ENCODE peak calls at places on chromosomes 1 and 21, in six cellular contexts. S is pancreas; V is astrocyte of the cerebellum; T is fibroblast of mammary gland; L is lower lobe of right lung; G is CD4-positive, alpha-beta T cell. R is an unnamed sample.

GRCh38 chr21:18147678-18148077 is 97.0 kb upstream of the CHODL start:
- DNase-seq in S (no peak), V (no peak), T (no peak), L (no peak), G (no peak), R (no peak)

GRCh38 chr1:81113688-81114087 is 687.0 kb upstream of the ADGRL2 start:
- DNase-seq in S (no peak), V (peak; percentile 20), T (peak; percentile 28), L (no peak), G (no peak), R (no peak)

GRCh38 chr1:54991939-54992338 is 6.8 kb upstream of the BSND start:
- DNase-seq in S (no peak), V (no peak), T (no peak), L (no peak), G (no peak), R (no peak)

GRCh38 chr1:18926315-18927081 is 24.1 kb upstream of the ALDH4A1 start:
- DNase-seq in S (no peak), V (no peak), T (peak; percentile 93), L (no peak), G (peak; percentile 74), R (no peak)

GRCh38 chr1:207713529-207713928 is 38.3 kb upstream of the CD46 start:
- DNase-seq in S (no peak), V (no peak), T (no peak), L (no peak), G (no peak), R (no peak)

GRCh38 chr1:203165800-203166161 is 9.8 kb downstream of the MYBPH start:
- DNase-seq in S (no peak), V (no peak), T (no peak), L (no peak), G (no peak), R (no peak)

GRCh38 chr1:108732398-108732797 is 14.1 kb upstream of the STXBP3 start:
- DNase-seq in S (no peak), V (no peak), T (peak; percentile 53), L (no peak), G (no peak), R (no peak)

GRCh38 chr1:117009132-117009531 is 7.6 kb downstream of the CD101 start:
- DNase-seq in S (no peak), V (no peak), T (peak; percentile 28), L (no peak), G (no peak), R (no peak)

GRCh38 chr1:147738129-147738528 is 22.3 kb downstream of the GJA5 start:
- DNase-seq in S (no peak), V (no peak), T (no peak), L (no peak), G (no peak), R (no peak)

GRCh38 chr1:50156241-50157010 is 47.7 kb downstream of the ELAVL4 start:
- DNase-seq in S (no peak), V (no peak), T (peak; percentile 42), L (no peak), G (no peak), R (no peak)

GRCh38 chr1:38266197-38266520 is 219.6 kb upstream of the POU3F1 start:
- DNase-seq in S (no peak), V (no peak), T (no peak), L (no peak), G (no peak), R (no peak)

GRCh38 chr1:88736633-88737248 is 52.7 kb downstream of the PKN2 start:
- DNase-seq in S (peak; percentile 14), V (no peak), T (peak; percentile 64), L (no peak), G (no peak), R (no peak)
- TF ChIP-seq CTCF in S (no peak), V (peak; percentile 75), T (peak; percentile 82), L (peak; percentile 37), G (no peak), R (no peak)

DNA sequence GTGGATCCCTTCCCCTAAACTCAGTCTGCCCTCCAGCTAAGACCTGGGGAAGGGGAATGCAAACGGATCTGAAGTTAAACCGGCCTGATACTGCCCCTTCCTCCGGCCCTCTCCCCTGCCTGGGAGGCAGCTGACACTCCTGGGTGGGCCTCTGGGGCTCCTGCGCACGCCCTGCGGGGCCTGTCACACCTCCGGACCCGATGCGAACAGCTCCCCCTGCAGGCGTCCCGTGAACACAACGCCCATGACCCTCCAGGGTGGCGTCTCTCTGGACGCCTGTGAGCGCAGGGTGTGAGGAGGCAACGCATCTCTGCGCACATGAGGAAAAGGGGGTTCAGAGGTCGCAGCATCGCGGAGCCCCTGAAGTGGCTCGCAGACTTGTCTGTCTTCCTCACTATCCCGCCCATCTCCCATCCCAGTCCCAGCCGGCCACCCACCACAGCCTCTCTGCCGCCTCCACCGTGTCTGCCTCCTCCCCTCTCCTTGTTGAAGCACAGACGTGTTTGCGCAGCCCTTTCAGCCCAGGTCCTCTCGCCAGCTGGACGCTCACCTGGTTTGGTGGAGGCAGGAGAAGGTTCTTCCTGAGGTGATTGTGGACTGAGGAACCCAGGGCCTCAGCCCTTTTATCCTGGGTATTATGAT is 421 bp upstream of the LCE3A start:
- DNase-seq in S (no peak), V (no peak), T (no peak), L (no peak), G (no peak), R (no peak)
- TF ChIP-seq CTCF in S (no peak), V (no peak), T (peak; percentile 11), L (no peak), G (no peak), R (no peak)

GRCh38 chr1:111720977-111721670 is 18.1 kb downstream of the INKA2 start:
- DNase-seq in S (no peak), V (no peak), T (peak; percentile 15), L (no peak), G (no peak), R (no peak)

GRCh38 chr1:111725192-111725591 is 14.0 kb downstream of the INKA2 start:
- DNase-seq in S (no peak), V (no peak), T (no peak), L (no peak), G (no peak), R (no peak)

GRCh38 chr1:111723091-111723806 is 15.9 kb downstream of the INKA2 start:
- DNase-seq in S (no peak), V (no peak), T (no peak), L (no peak), G (no peak), R (no peak)

GRCh38 chr1:111726311-111726710 is 12.9 kb downstream of the INKA2 start:
- DNase-seq in S (no peak), V (no peak), T (no peak), L (no peak), G (no peak), R (no peak)

GRCh38 chr1:111723871-111724270 is 15.3 kb downstream of the INKA2 start:
- DNase-seq in S (no peak), V (no peak), T (no peak), L (no peak), G (no peak), R (no peak)
- TF ChIP-seq CTCF in S (no peak), V (no peak), T (no peak), L (no peak), G (no peak), R (no peak)

GRCh38 chr1:41444796-41445195 is 39.7 kb downstream of the EDN2 start:
- DNase-seq in S (no peak), V (no peak), T (no peak), L (no peak), G (no peak), R (no peak)

GRCh38 chr1:41446851-41447610 is 37.5 kb downstream of the EDN2 start:
- DNase-seq in S (no peak), V (no peak), T (no peak), L (no peak), G (no peak), R (no peak)

GRCh38 chr1:41440321-41441090 is 44.0 kb downstream of the EDN2 start:
- DNase-seq in S (no peak), V (no peak), T (peak; percentile 52), L (no peak), G (no peak), R (no peak)

GRCh38 chr1:41442697-41443251 is 41.7 kb downstream of the EDN2 start:
- DNase-seq in S (no peak), V (no peak), T (no peak), L (no peak), G (no peak), R (no peak)

DNA sequence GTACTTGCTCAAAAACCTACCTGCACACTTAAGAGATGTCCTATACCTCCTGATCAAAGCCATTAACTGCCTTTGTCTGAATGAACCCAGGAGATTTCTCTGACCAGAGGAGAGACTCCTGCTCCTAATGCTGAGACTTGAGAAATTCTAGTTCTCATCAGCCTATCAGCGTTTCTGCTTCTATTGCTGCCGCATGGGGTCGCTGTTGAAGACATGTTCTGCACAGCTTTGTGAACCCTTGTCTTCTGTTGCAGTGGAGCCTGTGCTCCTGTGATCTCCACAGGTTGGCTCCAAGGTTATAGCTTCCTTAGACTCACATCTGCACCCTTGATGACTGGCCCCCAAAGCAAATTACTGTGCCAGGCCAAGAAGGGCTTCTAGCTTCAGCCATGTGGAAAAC is 40.2 kb downstream of the EDN2 start:
- DNase-seq in S (no peak), V (no peak), T (no peak), L (no peak), G (no peak), R (no peak)
- TF ChIP-seq CTCF in S (no peak), V (peak; percentile 27), T (peak; percentile 23), L (peak; percentile 10), G (no peak), R (no peak)

DNA sequence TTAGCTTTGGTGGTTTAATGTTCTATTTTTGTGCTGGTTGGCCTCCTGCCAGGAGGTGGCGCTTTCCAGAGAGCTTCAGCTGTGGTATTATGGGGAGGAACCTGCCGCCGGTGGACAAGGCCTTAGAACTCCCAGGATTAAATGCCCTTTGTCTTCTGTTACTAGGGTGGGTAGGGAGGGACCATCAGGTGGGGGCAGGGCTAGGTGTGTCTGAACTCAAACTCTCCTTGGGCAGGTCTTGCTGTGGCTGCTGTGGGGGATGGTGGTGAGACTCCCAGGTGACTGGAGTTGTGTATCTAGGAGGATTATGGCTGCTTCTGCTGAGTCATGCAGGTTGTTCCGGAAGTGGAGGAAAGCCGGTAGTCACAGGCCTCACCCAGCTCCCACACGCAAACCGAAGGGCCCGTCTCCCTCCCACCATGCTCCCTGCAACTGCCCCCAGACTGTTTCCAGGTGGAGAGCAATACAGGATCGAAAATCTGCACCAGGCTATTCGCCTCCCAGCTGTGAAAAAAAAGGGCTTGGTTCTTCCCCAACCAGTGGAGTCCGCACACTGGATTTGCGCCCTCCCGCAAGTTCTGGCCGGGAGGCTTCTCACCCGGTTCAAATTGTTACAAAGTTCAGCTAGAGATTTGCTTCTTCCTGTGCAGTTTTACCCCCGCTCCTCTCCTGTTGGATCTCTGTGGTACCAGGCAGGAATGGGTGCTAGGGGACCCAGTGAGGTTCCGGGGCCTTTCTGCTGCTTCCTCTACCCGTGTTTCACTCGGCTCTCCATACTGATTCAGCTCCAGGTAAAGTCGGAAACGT is 220.5 kb downstream of the CENPF start:
- DNase-seq in S (no peak), V (no peak), T (no peak), L (no peak), G (no peak), R (no peak)
- TF ChIP-seq CTCF in S (no peak), V (no peak), T (no peak), L (no peak), G (no peak), R (no peak)

R was measured in mesothelial cell of epicardium.